ENCODE peak calls at places on chromosomes 7 and 10, in four cellular contexts. Y is H1, Z is HepG2, H is HEK293T. A is an unnamed sample.

GRCh38 chr10:112203328-112204076 is 19.9 kb upstream of the GPAM start:
- DNase-seq in Y (no peak), H (no peak), Z (no peak), A (peak; percentile 16)

GRCh38 chr10:77180794-77181193 is 456.8 kb downstream of the KCNMA1 start:
- DNase-seq in H (no peak), Y (no peak), Z (no peak), A (no peak)

GRCh38 chr10:1670541-1671365 is 66.6 kb downstream of the ADARB2 start:
- DNase-seq in Z (no peak), Y (no peak), H (no peak), A (no peak)

GRCh38 chr10:76035728-76036409 is 604.4 kb downstream of the LRMDA start:
- DNase-seq in H (no peak), Y (no peak), Z (no peak), A (no peak)

GRCh38 chr10:48683893-48684292 is 780 bp upstream of the WDFY4 start:
- DNase-seq in Y (no peak), Z (no peak), H (no peak), A (no peak)

GRCh38 chr7:144526912-144527610 is 123.6 kb upstream of the NOBOX start:
- DNase-seq in H (peak; percentile 19), Z (no peak), Y (no peak), A (no peak)

GRCh38 chr7:95596183-95597135 is at the start of gene PDK4:
- DNase-seq in Z (no peak), H (peak; percentile 56), Y (no peak), A (no peak)

GRCh38 chr10:98344589-98345038 is 70.4 kb downstream of the PYROXD2 start:
- DNase-seq in Z (no peak), Y (no peak), H (no peak), A (no peak)

GRCh38 chr7:131183611-131184119 is 144.0 kb upstream of the MKLN1 start:
- DNase-seq in Y (no peak), H (no peak), Z (no peak), A (no peak)

GRCh38 chr10:21292763-21293517 is 232.5 kb downstream of the SKIDA1 start:
- DNase-seq in Z (peak; percentile 84), H (peak; percentile 54), Y (no peak), A (no peak)

GRCh38 chr10:71882813-71883746 is 32.0 kb upstream of the PSAP start:
- DNase-seq in Y (no peak), Z (no peak), H (no peak), A (no peak)
- TF ChIP-seq SP1 in Y (no peak), Z (no peak), H (no peak), A (no peak)

GRCh38 chr7:40219917-40220316 is 85.1 kb downstream of the SUGCT start:
- DNase-seq in Y (no peak), Z (no peak), H (no peak), A (no peak)
- TF ChIP-seq SUZ12 in Y (no peak), Z (no peak), H (no peak), A (no peak)

DNA sequence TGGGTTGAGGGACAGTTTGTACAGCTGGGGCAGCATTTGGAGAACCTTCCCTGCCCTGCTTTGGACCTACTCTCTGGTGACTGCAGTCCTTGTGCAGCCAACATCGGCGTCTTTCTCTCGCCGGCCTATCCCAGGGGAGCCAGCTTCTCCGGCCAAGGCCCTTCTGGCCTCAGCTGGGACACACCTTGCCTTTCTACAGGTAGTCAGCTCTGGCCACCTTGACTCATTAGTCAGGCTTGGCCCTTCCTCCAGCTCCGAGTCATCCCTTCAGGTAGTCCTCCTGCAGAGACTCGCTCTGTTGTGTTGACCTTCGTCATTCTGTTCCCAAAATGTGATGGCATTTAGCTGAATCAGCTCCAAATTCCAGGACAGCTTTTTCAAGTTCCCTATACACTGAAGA is 145.0 kb upstream of the CHST15 start:
- DNase-seq in Z (no peak), H (no peak), Y (no peak), A (no peak)
- TF ChIP-seq SP1 in Z (no peak), H (no peak), Y (no peak), A (no peak)

DNA sequence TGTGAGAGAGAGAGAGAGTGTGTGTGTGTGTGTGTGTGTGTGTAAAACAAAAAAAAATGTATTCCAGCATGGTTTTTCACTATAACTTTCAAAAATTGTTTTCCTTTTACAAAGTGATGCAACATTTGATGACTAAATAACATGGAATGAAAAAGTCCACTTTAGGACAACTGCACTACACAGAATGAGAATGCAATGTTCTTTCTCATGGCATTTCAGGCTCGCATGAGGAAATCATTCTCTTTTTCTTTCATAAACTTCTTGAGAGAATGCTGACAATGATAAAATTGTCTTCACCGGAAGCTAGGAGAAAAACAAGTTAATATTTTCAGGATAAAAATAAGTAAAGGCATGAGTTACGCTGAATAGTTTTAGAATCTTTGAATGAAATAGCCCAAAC is 53.7 kb downstream of the SLC16A12 start:
- DNase-seq in H (no peak), Y (no peak), Z (no peak), A (no peak)
- TF ChIP-seq SUZ12 in H (no peak), Y (no peak), Z (no peak), A (no peak)